ENCODE peak calls at places on chromosomes 5 and 9, in ten cellular contexts. L is NCI-H2081; R is T1000; D is M059J; N is fibroblast of the conjunctiva; T is A549; W is tibial artery; V is MCF 10A; E is stimulated activated CD8-positive, alpha-beta memory T cell treated with anti-CD3 and anti-CD28 coated beads, Interleukin-4, amount 100 ng/mL, for 1 hour; C is thoracic aorta. X is an unnamed sample.

GRCh38 chr9:73441890-73442818 is 290.5 kb downstream of the ANXA1 start:
- DNase-seq in L (no peak), R (no peak), D (peak; percentile 13), N (no peak), T (no peak), W (no peak), V (no peak), E (no peak), C (no peak), X (peak; percentile 33)

GRCh38 chr9:79360387-79361347 is 211.1 kb upstream of the TLE4 start:
- DNase-seq in L (peak; percentile 70), R (no peak), D (peak; percentile 65), N (no peak), T (no peak), W (no peak), V (peak; percentile 3), E (no peak), C (no peak), X (no peak)

GRCh38 chr9:89606567-89607311 is 1.9 kb downstream of the GADD45G start:
- DNase-seq in L (peak; percentile 64), R (no peak), D (peak; percentile 62), N (no peak), T (no peak), W (no peak), V (peak; percentile 63), E (no peak), C (no peak), X (no peak)

GRCh38 chr9:34809504-34810186 is 99.7 kb upstream of the CCL21 start:
- DNase-seq in L (no peak), R (no peak), D (no peak), N (no peak), T (no peak), W (no peak), V (no peak), E (no peak), C (no peak), X (peak; percentile 74)

GRCh38 chr5:85591311-85591710 is 1026.4 kb upstream of the COX7C start:
- DNase-seq in L (no peak), R (no peak), D (no peak), N (no peak), T (no peak), W (no peak), V (no peak), E (no peak), C (no peak), X (peak; percentile 59)

GRCh38 chr5:38845555-38846378 is at the start of gene OSMR:
- DNase-seq in L (peak; percentile 24), R (peak; percentile 97), D (peak; percentile 92), N (peak; percentile 96), T (peak; percentile 95), W (peak; percentile 95), V (peak; percentile 99), E (no peak), C (peak; percentile 91), X (peak; percentile 58)

GRCh38 chr5:132059696-132060500 is 557 bp upstream of the IL3 start:
- DNase-seq in L (no peak), R (no peak), D (no peak), N (no peak), T (no peak), W (peak; percentile 7), V (no peak), E (no peak), C (no peak), X (no peak)

GRCh38 chr5:151509231-151509630 is 61.8 kb downstream of the SLC36A1 start:
- DNase-seq in L (no peak), R (no peak), D (peak; percentile 38), N (no peak), T (no peak), W (no peak), V (peak; percentile 32), E (no peak), C (no peak), X (no peak)

GRCh38 chr9:104553261-104553660 is 15.7 kb upstream of the OR13C8 start:
- DNase-seq in L (no peak), R (no peak), D (peak; percentile 2), N (no peak), T (no peak), W (no peak), V (no peak), E (no peak), C (no peak), X (no peak)

GRCh38 chr5:33313150-33313549 is 127.6 kb upstream of the TARS1 start:
- DNase-seq in L (peak; percentile 36), R (peak; percentile 69), D (peak; percentile 98), N (peak; percentile 96), T (peak; percentile 6), W (no peak), V (peak; percentile 95), E (no peak), C (no peak), X (no peak)

X was measured in ELF-1.